ENCODE peak calls at places on chromosomes 13 and 19, in nine cellular contexts. One of them, this sample, is unnamed.

GRCh38 chr19:13172335-13173128 is 22.3 kb downstream of the IER2 start:
- DNase-seq in naive thymus-derived CD4-positive, alpha-beta T cell: peak
- DNase-seq in M059J: peak
- DNase-seq in stimulated activated CD8-positive, alpha-beta memory T cell treated with anti-CD3 and anti-CD28 coated beads, Interleukin-7, amount 100 ng/mL, for 24 hours: no peak
- DNase-seq in HFF-Myc: no peak
- DNase-seq in caudate nucleus: no peak
- DNase-seq in occipital lobe: no peak
- DNase-seq in GM04503: no peak
- DNase-seq in transverse colon: peak
- DNase-seq in this sample: no peak

GRCh38 chr19:1765182-1765903 is 12.0 kb downstream of the ONECUT3 start:
- DNase-seq in HFF-Myc: no peak
- DNase-seq in stimulated activated CD8-positive, alpha-beta memory T cell treated with anti-CD3 and anti-CD28 coated beads, Interleukin-7, amount 100 ng/mL, for 24 hours: no peak
- DNase-seq in transverse colon: no peak
- DNase-seq in GM04503: no peak
- DNase-seq in M059J: no peak
- DNase-seq in caudate nucleus: no peak
- DNase-seq in naive thymus-derived CD4-positive, alpha-beta T cell: no peak
- DNase-seq in occipital lobe: no peak
- DNase-seq in this sample: no peak

GRCh38 chr19:3316132-3316648 is 50.2 kb upstream of the NFIC start:
- DNase-seq in transverse colon: no peak
- DNase-seq in M059J: no peak
- DNase-seq in caudate nucleus: no peak
- DNase-seq in stimulated activated CD8-positive, alpha-beta memory T cell treated with anti-CD3 and anti-CD28 coated beads, Interleukin-7, amount 100 ng/mL, for 24 hours: no peak
- DNase-seq in HFF-Myc: no peak
- DNase-seq in occipital lobe: no peak
- DNase-seq in GM04503: no peak
- DNase-seq in naive thymus-derived CD4-positive, alpha-beta T cell: no peak
- DNase-seq in this sample: no peak

GRCh38 chr19:15260939-15261338 is 28.7 kb upstream of the EPHX3 start:
- DNase-seq in HFF-Myc: no peak
- DNase-seq in M059J: no peak
- DNase-seq in naive thymus-derived CD4-positive, alpha-beta T cell: no peak
- DNase-seq in transverse colon: no peak
- DNase-seq in caudate nucleus: no peak
- DNase-seq in stimulated activated CD8-positive, alpha-beta memory T cell treated with anti-CD3 and anti-CD28 coated beads, Interleukin-7, amount 100 ng/mL, for 24 hours: no peak
- DNase-seq in occipital lobe: no peak
- DNase-seq in GM04503: no peak
- DNase-seq in this sample: no peak

GRCh38 chr19:48190288-48191284 is 20.1 kb downstream of the ZSWIM9 start:
- DNase-seq in stimulated activated CD8-positive, alpha-beta memory T cell treated with anti-CD3 and anti-CD28 coated beads, Interleukin-7, amount 100 ng/mL, for 24 hours: no peak
- DNase-seq in naive thymus-derived CD4-positive, alpha-beta T cell: peak
- DNase-seq in caudate nucleus: no peak
- DNase-seq in transverse colon: peak
- DNase-seq in occipital lobe: peak
- DNase-seq in GM04503: no peak
- DNase-seq in HFF-Myc: no peak
- DNase-seq in M059J: peak
- DNase-seq in this sample: peak

GRCh38 chr19:58058428-58058827 is 654 bp upstream of the ZNF135 start:
- DNase-seq in stimulated activated CD8-positive, alpha-beta memory T cell treated with anti-CD3 and anti-CD28 coated beads, Interleukin-7, amount 100 ng/mL, for 24 hours: no peak
- DNase-seq in caudate nucleus: no peak
- DNase-seq in naive thymus-derived CD4-positive, alpha-beta T cell: no peak
- DNase-seq in GM04503: no peak
- DNase-seq in occipital lobe: no peak
- DNase-seq in HFF-Myc: no peak
- DNase-seq in M059J: no peak
- DNase-seq in transverse colon: no peak
- DNase-seq in this sample: no peak

GRCh38 chr19:7679017-7679720 is 1.5 kb upstream of the TRAPPC5 start:
- DNase-seq in GM04503: no peak
- DNase-seq in naive thymus-derived CD4-positive, alpha-beta T cell: peak
- DNase-seq in occipital lobe: no peak
- DNase-seq in caudate nucleus: no peak
- DNase-seq in stimulated activated CD8-positive, alpha-beta memory T cell treated with anti-CD3 and anti-CD28 coated beads, Interleukin-7, amount 100 ng/mL, for 24 hours: no peak
- DNase-seq in transverse colon: peak
- DNase-seq in HFF-Myc: no peak
- DNase-seq in M059J: peak
- DNase-seq in this sample: no peak

GRCh38 chr19:50580970-50581636 is 12.9 kb upstream of the LRRC4B start:
- DNase-seq in HFF-Myc: no peak
- DNase-seq in transverse colon: no peak
- DNase-seq in occipital lobe: no peak
- DNase-seq in GM04503: no peak
- DNase-seq in naive thymus-derived CD4-positive, alpha-beta T cell: no peak
- DNase-seq in M059J: no peak
- DNase-seq in caudate nucleus: no peak
- DNase-seq in stimulated activated CD8-positive, alpha-beta memory T cell treated with anti-CD3 and anti-CD28 coated beads, Interleukin-7, amount 100 ng/mL, for 24 hours: no peak
- DNase-seq in this sample: no peak

GRCh38 chr19:5086232-5086631 is 117.3 kb downstream of the KDM4B start:
- DNase-seq in HFF-Myc: no peak
- DNase-seq in GM04503: no peak
- DNase-seq in stimulated activated CD8-positive, alpha-beta memory T cell treated with anti-CD3 and anti-CD28 coated beads, Interleukin-7, amount 100 ng/mL, for 24 hours: no peak
- DNase-seq in caudate nucleus: no peak
- DNase-seq in transverse colon: no peak
- DNase-seq in occipital lobe: no peak
- DNase-seq in naive thymus-derived CD4-positive, alpha-beta T cell: no peak
- DNase-seq in M059J: no peak
- DNase-seq in this sample: no peak

GRCh38 chr19:33752018-33752790 is 44.5 kb upstream of the KCTD15 start:
- DNase-seq in naive thymus-derived CD4-positive, alpha-beta T cell: no peak
- DNase-seq in GM04503: no peak
- DNase-seq in stimulated activated CD8-positive, alpha-beta memory T cell treated with anti-CD3 and anti-CD28 coated beads, Interleukin-7, amount 100 ng/mL, for 24 hours: no peak
- DNase-seq in occipital lobe: no peak
- DNase-seq in caudate nucleus: no peak
- DNase-seq in HFF-Myc: no peak
- DNase-seq in M059J: no peak
- DNase-seq in transverse colon: no peak
- DNase-seq in this sample: no peak

GRCh38 chr13:60165391-60166099 is 1.8 kb upstream of the DIAPH3 start:
- DNase-seq in transverse colon: no peak
- DNase-seq in M059J: no peak
- DNase-seq in caudate nucleus: no peak
- DNase-seq in GM04503: no peak
- DNase-seq in HFF-Myc: peak
- DNase-seq in occipital lobe: no peak
- DNase-seq in naive thymus-derived CD4-positive, alpha-beta T cell: no peak
- DNase-seq in stimulated activated CD8-positive, alpha-beta memory T cell treated with anti-CD3 and anti-CD28 coated beads, Interleukin-7, amount 100 ng/mL, for 24 hours: no peak
- DNase-seq in this sample: no peak

GRCh38 chr19:33971073-33971472 is 174.4 kb downstream of the KCTD15 start:
- DNase-seq in naive thymus-derived CD4-positive, alpha-beta T cell: no peak
- DNase-seq in caudate nucleus: no peak
- DNase-seq in GM04503: no peak
- DNase-seq in HFF-Myc: no peak
- DNase-seq in M059J: no peak
- DNase-seq in transverse colon: no peak
- DNase-seq in occipital lobe: no peak
- DNase-seq in stimulated activated CD8-positive, alpha-beta memory T cell treated with anti-CD3 and anti-CD28 coated beads, Interleukin-7, amount 100 ng/mL, for 24 hours: no peak
- DNase-seq in this sample: no peak

GRCh38 chr19:39599116-39599515 is 3.2 kb upstream of the LGALS13 start:
- DNase-seq in occipital lobe: no peak
- DNase-seq in caudate nucleus: no peak
- DNase-seq in GM04503: no peak
- DNase-seq in HFF-Myc: peak
- DNase-seq in M059J: peak
- DNase-seq in naive thymus-derived CD4-positive, alpha-beta T cell: peak
- DNase-seq in stimulated activated CD8-positive, alpha-beta memory T cell treated with anti-CD3 and anti-CD28 coated beads, Interleukin-7, amount 100 ng/mL, for 24 hours: no peak
- DNase-seq in transverse colon: no peak
- DNase-seq in this sample: no peak

GRCh38 chr19:4638330-4638729 is 986 bp upstream of the TNFAIP8L1 start:
- DNase-seq in M059J: no peak
- DNase-seq in HFF-Myc: no peak
- DNase-seq in transverse colon: no peak
- DNase-seq in naive thymus-derived CD4-positive, alpha-beta T cell: no peak
- DNase-seq in stimulated activated CD8-positive, alpha-beta memory T cell treated with anti-CD3 and anti-CD28 coated beads, Interleukin-7, amount 100 ng/mL, for 24 hours: no peak
- DNase-seq in GM04503: no peak
- DNase-seq in caudate nucleus: no peak
- DNase-seq in occipital lobe: no peak
- DNase-seq in this sample: no peak

GRCh38 chr19:42412661-42413076 is 14.5 kb downstream of the LIPE start:
- DNase-seq in GM04503: no peak
- DNase-seq in HFF-Myc: no peak
- DNase-seq in naive thymus-derived CD4-positive, alpha-beta T cell: no peak
- DNase-seq in transverse colon: no peak
- DNase-seq in caudate nucleus: peak
- DNase-seq in occipital lobe: peak
- DNase-seq in stimulated activated CD8-positive, alpha-beta memory T cell treated with anti-CD3 and anti-CD28 coated beads, Interleukin-7, amount 100 ng/mL, for 24 hours: no peak
- DNase-seq in M059J: no peak
- DNase-seq in this sample: no peak

GRCh38 chr19:45467456-45468158 is at the start of gene FOSB:
- DNase-seq in stimulated activated CD8-positive, alpha-beta memory T cell treated with anti-CD3 and anti-CD28 coated beads, Interleukin-7, amount 100 ng/mL, for 24 hours: peak
- DNase-seq in naive thymus-derived CD4-positive, alpha-beta T cell: peak
- DNase-seq in M059J: peak
- DNase-seq in HFF-Myc: peak
- DNase-seq in GM04503: no peak
- DNase-seq in transverse colon: peak
- DNase-seq in caudate nucleus: peak
- DNase-seq in occipital lobe: peak
- DNase-seq in this sample: peak

GRCh38 chr13:107258599-107259187 is 690.8 kb upstream of the ARGLU1 start:
- DNase-seq in stimulated activated CD8-positive, alpha-beta memory T cell treated with anti-CD3 and anti-CD28 coated beads, Interleukin-7, amount 100 ng/mL, for 24 hours: no peak
- DNase-seq in transverse colon: no peak
- DNase-seq in GM04503: no peak
- DNase-seq in occipital lobe: no peak
- DNase-seq in caudate nucleus: no peak
- DNase-seq in M059J: no peak
- DNase-seq in HFF-Myc: no peak
- DNase-seq in naive thymus-derived CD4-positive, alpha-beta T cell: no peak
- DNase-seq in this sample: no peak

GRCh38 chr13:46296920-46297319 is 85.2 kb downstream of the LRRC63 start:
- DNase-seq in GM04503: peak
- DNase-seq in naive thymus-derived CD4-positive, alpha-beta T cell: no peak
- DNase-seq in M059J: peak
- DNase-seq in occipital lobe: no peak
- DNase-seq in HFF-Myc: peak
- DNase-seq in caudate nucleus: no peak
- DNase-seq in stimulated activated CD8-positive, alpha-beta memory T cell treated with anti-CD3 and anti-CD28 coated beads, Interleukin-7, amount 100 ng/mL, for 24 hours: no peak
- DNase-seq in transverse colon: no peak
- DNase-seq in this sample: no peak

GRCh38 chr19:8456064-8456463 is 11.3 kb downstream of the HNRNPM start:
- DNase-seq in caudate nucleus: no peak
- DNase-seq in transverse colon: no peak
- DNase-seq in HFF-Myc: no peak
- DNase-seq in occipital lobe: no peak
- DNase-seq in naive thymus-derived CD4-positive, alpha-beta T cell: no peak
- DNase-seq in M059J: no peak
- DNase-seq in stimulated activated CD8-positive, alpha-beta memory T cell treated with anti-CD3 and anti-CD28 coated beads, Interleukin-7, amount 100 ng/mL, for 24 hours: no peak
- DNase-seq in GM04503: no peak
- DNase-seq in this sample: no peak

GRCh38 chr13:51763486-51763885 is 40.5 kb downstream of the DHRS12 start:
- DNase-seq in caudate nucleus: no peak
- DNase-seq in naive thymus-derived CD4-positive, alpha-beta T cell: no peak
- DNase-seq in M059J: no peak
- DNase-seq in stimulated activated CD8-positive, alpha-beta memory T cell treated with anti-CD3 and anti-CD28 coated beads, Interleukin-7, amount 100 ng/mL, for 24 hours: no peak
- DNase-seq in GM04503: no peak
- DNase-seq in occipital lobe: no peak
- DNase-seq in transverse colon: no peak
- DNase-seq in HFF-Myc: no peak
- DNase-seq in this sample: no peak

GRCh38 chr19:7705387-7706187 is 3.7 kb upstream of the FCER2 start:
- DNase-seq in occipital lobe: no peak
- DNase-seq in M059J: no peak
- DNase-seq in HFF-Myc: no peak
- DNase-seq in caudate nucleus: no peak
- DNase-seq in naive thymus-derived CD4-positive, alpha-beta T cell: peak
- DNase-seq in stimulated activated CD8-positive, alpha-beta memory T cell treated with anti-CD3 and anti-CD28 coated beads, Interleukin-7, amount 100 ng/mL, for 24 hours: peak
- DNase-seq in GM04503: no peak
- DNase-seq in transverse colon: peak
- DNase-seq in this sample: peak

GRCh38 chr19:46481187-46481586 is 9.8 kb upstream of the PNMA8A start:
- DNase-seq in transverse colon: no peak
- DNase-seq in stimulated activated CD8-positive, alpha-beta memory T cell treated with anti-CD3 and anti-CD28 coated beads, Interleukin-7, amount 100 ng/mL, for 24 hours: no peak
- DNase-seq in occipital lobe: no peak
- DNase-seq in caudate nucleus: no peak
- DNase-seq in HFF-Myc: no peak
- DNase-seq in naive thymus-derived CD4-positive, alpha-beta T cell: no peak
- DNase-seq in GM04503: no peak
- DNase-seq in M059J: no peak
- DNase-seq in this sample: no peak

GRCh38 chr13:32824671-32825070 is 191.6 kb upstream of the KL start:
- DNase-seq in transverse colon: no peak
- DNase-seq in occipital lobe: no peak
- DNase-seq in GM04503: peak
- DNase-seq in M059J: peak
- DNase-seq in stimulated activated CD8-positive, alpha-beta memory T cell treated with anti-CD3 and anti-CD28 coated beads, Interleukin-7, amount 100 ng/mL, for 24 hours: no peak
- DNase-seq in naive thymus-derived CD4-positive, alpha-beta T cell: no peak
- DNase-seq in HFF-Myc: peak
- DNase-seq in caudate nucleus: no peak
- DNase-seq in this sample: no peak

GRCh38 chr19:11261902-11262839 is at the start of gene DOCK6:
- DNase-seq in HFF-Myc: no peak
- DNase-seq in transverse colon: peak
- DNase-seq in GM04503: no peak
- DNase-seq in occipital lobe: no peak
- DNase-seq in M059J: no peak
- DNase-seq in caudate nucleus: no peak
- DNase-seq in stimulated activated CD8-positive, alpha-beta memory T cell treated with anti-CD3 and anti-CD28 coated beads, Interleukin-7, amount 100 ng/mL, for 24 hours: no peak
- DNase-seq in naive thymus-derived CD4-positive, alpha-beta T cell: no peak
- DNase-seq in this sample: no peak

GRCh38 chr19:2127758-2128157 is 23.6 kb downstream of the AP3D1 start:
- DNase-seq in HFF-Myc: no peak
- DNase-seq in naive thymus-derived CD4-positive, alpha-beta T cell: no peak
- DNase-seq in GM04503: no peak
- DNase-seq in caudate nucleus: no peak
- DNase-seq in stimulated activated CD8-positive, alpha-beta memory T cell treated with anti-CD3 and anti-CD28 coated beads, Interleukin-7, amount 100 ng/mL, for 24 hours: no peak
- DNase-seq in occipital lobe: no peak
- DNase-seq in M059J: no peak
- DNase-seq in transverse colon: no peak
- DNase-seq in this sample: no peak

GRCh38 chr13:109126973-109127615 is 497.7 kb downstream of the MYO16 start:
- DNase-seq in stimulated activated CD8-positive, alpha-beta memory T cell treated with anti-CD3 and anti-CD28 coated beads, Interleukin-7, amount 100 ng/mL, for 24 hours: no peak
- DNase-seq in occipital lobe: no peak
- DNase-seq in caudate nucleus: no peak
- DNase-seq in HFF-Myc: no peak
- DNase-seq in transverse colon: no peak
- DNase-seq in naive thymus-derived CD4-positive, alpha-beta T cell: no peak
- DNase-seq in M059J: no peak
- DNase-seq in GM04503: no peak
- DNase-seq in this sample: no peak

GRCh38 chr13:34435338-34435737 is 506.7 kb upstream of the NBEA start:
- DNase-seq in naive thymus-derived CD4-positive, alpha-beta T cell: no peak
- DNase-seq in M059J: peak
- DNase-seq in GM04503: no peak
- DNase-seq in transverse colon: no peak
- DNase-seq in stimulated activated CD8-positive, alpha-beta memory T cell treated with anti-CD3 and anti-CD28 coated beads, Interleukin-7, amount 100 ng/mL, for 24 hours: no peak
- DNase-seq in occipital lobe: no peak
- DNase-seq in HFF-Myc: peak
- DNase-seq in caudate nucleus: no peak
- DNase-seq in this sample: no peak

GRCh38 chr13:109500146-109500773 is 286.1 kb downstream of the IRS2 start:
- DNase-seq in occipital lobe: no peak
- DNase-seq in caudate nucleus: no peak
- DNase-seq in transverse colon: no peak
- DNase-seq in GM04503: no peak
- DNase-seq in naive thymus-derived CD4-positive, alpha-beta T cell: no peak
- DNase-seq in M059J: no peak
- DNase-seq in stimulated activated CD8-positive, alpha-beta memory T cell treated with anti-CD3 and anti-CD28 coated beads, Interleukin-7, amount 100 ng/mL, for 24 hours: no peak
- DNase-seq in HFF-Myc: no peak
- DNase-seq in this sample: no peak

GRCh38 chr13:74217816-74218215 is 83.6 kb upstream of the KLF12 start:
- DNase-seq in caudate nucleus: no peak
- DNase-seq in HFF-Myc: no peak
- DNase-seq in stimulated activated CD8-positive, alpha-beta memory T cell treated with anti-CD3 and anti-CD28 coated beads, Interleukin-7, amount 100 ng/mL, for 24 hours: no peak
- DNase-seq in occipital lobe: no peak
- DNase-seq in M059J: no peak
- DNase-seq in transverse colon: no peak
- DNase-seq in GM04503: no peak
- DNase-seq in naive thymus-derived CD4-positive, alpha-beta T cell: no peak
- DNase-seq in this sample: no peak

GRCh38 chr13:25330541-25330940 is 29.1 kb downstream of the NUP58 start:
- DNase-seq in stimulated activated CD8-positive, alpha-beta memory T cell treated with anti-CD3 and anti-CD28 coated beads, Interleukin-7, amount 100 ng/mL, for 24 hours: no peak
- DNase-seq in occipital lobe: no peak
- DNase-seq in M059J: peak
- DNase-seq in transverse colon: no peak
- DNase-seq in HFF-Myc: no peak
- DNase-seq in GM04503: no peak
- DNase-seq in naive thymus-derived CD4-positive, alpha-beta T cell: no peak
- DNase-seq in caudate nucleus: no peak
- DNase-seq in this sample: no peak

GRCh38 chr19:35264281-35265125 is 4.3 kb upstream of the USF2 start:
- DNase-seq in transverse colon: peak
- DNase-seq in stimulated activated CD8-positive, alpha-beta memory T cell treated with anti-CD3 and anti-CD28 coated beads, Interleukin-7, amount 100 ng/mL, for 24 hours: no peak
- DNase-seq in caudate nucleus: no peak
- DNase-seq in naive thymus-derived CD4-positive, alpha-beta T cell: no peak
- DNase-seq in M059J: no peak
- DNase-seq in HFF-Myc: no peak
- DNase-seq in GM04503: no peak
- DNase-seq in occipital lobe: no peak
- DNase-seq in this sample: no peak

This sample was measured in natural killer cell treated with Interleukin-12 subunit alpha and Interleukin-12 subunit beta and Interleukin-15 and Interleukin-18, amount 100 ng/mL, for 72 hours.